ENCODE peak calls at places on chromosomes 6 and 20, in seven cellular contexts. H is endothelial cell of umbilical vein; T is AG04450; R is GM06990; O is naive thymus-derived CD4-positive, alpha-beta T cell; F is osteoblast; B is retinal pigment epithelial cell. P is an unnamed sample.
A peak's percentile ranks its signal among the peaks of the same experiment; 100 is the strongest.

GRCh38 chr6:105780146-105780860 is 305.8 kb upstream of the PRDM1 start:
- DNase-seq in F (no peak), H (no peak), B (no peak), T (no peak), O (no peak), R (no peak), P (no peak)

GRCh38 chr6:147203311-147204059 is 732 bp upstream of the STXBP5 start:
- DNase-seq in F (peak; percentile 98), H (peak; percentile 80), T (no peak), O (peak; percentile 69), R (peak; percentile 89), B (peak; percentile 17), P (peak; percentile 36)

GRCh38 chr20:25356294-25356933 is 34.2 kb downstream of the ABHD12 start:
- DNase-seq in B (no peak), T (no peak), R (no peak), O (no peak), H (no peak), F (no peak), P (no peak)

GRCh38 chr6:7157752-7158616 is 50.2 kb downstream of the RREB1 start:
- DNase-seq in B (no peak), R (no peak), H (no peak), O (no peak), F (no peak), T (no peak), P (no peak)

GRCh38 chr20:40865095-40865494 is 163.5 kb upstream of the TOP1 start:
- DNase-seq in F (no peak), H (no peak), O (no peak), B (no peak), T (no peak), R (no peak), P (no peak)

GRCh38 chr6:51865176-51865575 is 222.2 kb downstream of the PKHD1 start:
- DNase-seq in R (no peak), H (no peak), F (no peak), T (no peak), B (no peak), O (no peak), P (no peak)

GRCh38 chr20:10433014-10433622 is 904 bp downstream of the MKKS start:
- DNase-seq in B (no peak), H (peak; percentile 50), F (no peak), R (no peak), O (no peak), T (no peak), P (no peak)

GRCh38 chr6:45679163-45679562 is 301.4 kb upstream of the SUPT3H start:
- DNase-seq in H (no peak), R (no peak), B (no peak), O (no peak), F (no peak), T (no peak), P (no peak)

GRCh38 chr20:4134355-4134834 is 119.0 kb upstream of the RNF24 start:
- DNase-seq in H (no peak), T (no peak), B (no peak), R (no peak), F (no peak), O (no peak), P (no peak)

GRCh38 chr6:90088009-90088408 is 193.7 kb downstream of the GJA10 start:
- DNase-seq in R (no peak), O (no peak), F (no peak), B (peak; percentile 65), H (peak; percentile 62), T (peak; percentile 46), P (no peak)

GRCh38 chr6:168526841-168527281 is 85.9 kb downstream of the SMOC2 start:
- DNase-seq in O (no peak), H (peak; percentile 55), B (no peak), F (no peak), R (no peak), T (no peak), P (no peak)
- H3K4me3 ChIP-seq in O (no peak overlapping the region), H (no peak overlapping the region), B (no peak overlapping the region), F (no peak overlapping the region), R (no peak overlapping the region), T (no peak overlapping the region), P (no peak overlapping the region)

GRCh38 chr6:156313037-156313436 is 464.1 kb upstream of the ARID1B start:
- DNase-seq in R (no peak), F (no peak), B (no peak), T (no peak), H (no peak), O (no peak), P (no peak)
- H3K4me3 ChIP-seq in R (no peak overlapping the region), F (no peak overlapping the region), B (no peak overlapping the region), T (no peak overlapping the region), H (no peak overlapping the region), O (no peak overlapping the region), P (no peak overlapping the region)

DNA sequence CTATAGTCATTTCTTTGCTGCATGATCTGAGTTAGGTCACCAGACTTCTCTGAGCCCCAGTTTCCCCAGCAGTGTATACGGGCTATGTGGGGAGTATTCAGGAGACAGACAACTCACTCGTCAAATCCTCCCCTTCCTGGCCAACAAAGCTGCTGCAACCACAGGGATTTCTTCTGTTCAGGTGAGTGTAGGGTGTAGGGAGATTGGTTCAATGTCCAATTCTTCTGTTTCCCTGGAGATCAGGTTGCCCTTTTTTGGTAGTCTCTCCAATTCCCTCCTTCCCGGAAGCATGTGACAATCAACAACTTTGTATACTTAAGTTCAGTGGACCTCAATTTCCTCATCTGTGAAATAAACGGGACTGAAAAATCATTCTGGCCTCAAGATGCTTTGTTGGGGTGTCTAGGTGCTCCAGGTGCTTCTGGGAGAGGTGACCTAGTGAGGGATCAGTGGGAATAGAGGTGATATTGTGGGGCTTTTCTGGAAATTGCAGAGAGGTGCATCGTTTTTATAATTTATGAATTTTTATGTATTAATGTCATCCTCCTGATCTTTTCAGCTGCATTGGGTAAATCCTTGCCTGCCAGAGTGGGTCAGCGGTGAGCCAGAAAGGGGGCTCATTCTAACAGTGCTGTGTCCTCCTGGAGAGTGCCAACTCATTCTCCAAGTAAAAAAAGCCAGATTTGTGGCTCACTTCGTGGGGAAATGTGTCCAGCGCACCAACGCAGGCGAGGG is 594 bp upstream of the CDKN1A start:
- DNase-seq in H (peak; percentile 26), B (no peak), F (no peak), R (no peak), O (no peak), T (no peak), P (no peak)
- H3K4me3 ChIP-seq in H (no peak overlapping the region), B (peak overlapping the region; percentile 29), F (peak overlapping the region; percentile 99), R (peak overlapping the region; percentile 80), O (peak overlapping the region; percentile 62), T (peak overlapping the region; percentile 30), P (no peak overlapping the region)

DNA sequence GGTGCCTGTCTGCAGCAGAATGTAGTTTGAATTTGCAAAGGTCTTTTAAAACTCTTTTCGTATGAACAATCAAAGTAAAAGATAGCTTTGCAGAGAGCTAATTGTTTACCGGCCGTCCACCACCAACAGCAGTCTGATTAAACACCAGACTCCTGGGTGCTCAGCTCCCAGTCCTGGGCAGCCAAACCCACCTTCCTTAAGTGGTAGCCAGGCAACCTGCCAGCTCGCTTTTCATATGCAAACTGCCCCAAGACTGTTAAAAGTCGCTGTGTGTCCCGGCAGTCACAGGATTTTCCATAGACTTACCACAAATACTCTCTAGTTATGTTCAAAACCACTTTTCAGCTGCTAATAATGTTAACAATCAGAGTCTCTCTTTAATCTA is 849 bp downstream of the THBS2 start:
- DNase-seq in O (no peak), H (no peak), B (peak; percentile 39), F (peak; percentile 79), R (no peak), T (no peak), P (no peak)
- H3K4me3 ChIP-seq in O (no peak overlapping the region), H (no peak overlapping the region), B (peak overlapping the region; percentile 41), F (peak overlapping the region; percentile 82), R (no peak overlapping the region), T (peak overlapping the region; percentile 77), P (no peak overlapping the region)

GRCh38 chr6:43243649-43244321 is 504 bp downstream of the TTBK1 start:
- DNase-seq in T (no peak), O (no peak), F (peak; percentile 84), B (no peak), R (no peak), H (no peak), P (no peak)
- H3K4me3 ChIP-seq in T (no peak overlapping the region), O (no peak overlapping the region), F (no peak overlapping the region), B (no peak overlapping the region), R (no peak overlapping the region), H (no peak overlapping the region), P (no peak overlapping the region)

GRCh38 chr20:3074812-3075211 is 3.4 kb downstream of the OXT start:
- DNase-seq in R (no peak), B (no peak), H (no peak), F (no peak), O (no peak), T (no peak), P (no peak)

GRCh38 chr20:3071610-3072529 is at the start of gene OXT:
- DNase-seq in T (no peak), R (no peak), O (peak; percentile 78), F (no peak), H (peak; percentile 23), B (no peak), P (no peak)

GRCh38 chr20:3068986-3069900 is 2.2 kb upstream of the OXT start:
- DNase-seq in H (no peak), R (no peak), O (peak; percentile 58), B (no peak), F (peak; percentile 86), T (no peak), P (no peak)

GRCh38 chr20:3071266-3071609 is 182 bp upstream of the OXT start:
- DNase-seq in T (no peak), H (no peak), O (no peak), R (no peak), F (no peak), B (no peak), P (no peak)

GRCh38 chr20:3072530-3073250 is 1.3 kb downstream of the OXT start:
- DNase-seq in T (no peak), B (no peak), F (no peak), O (no peak), R (no peak), H (no peak), P (no peak)
- H3K4me3 ChIP-seq in T (no peak overlapping the region), B (no peak overlapping the region), F (no peak overlapping the region), O (peak overlapping the region; percentile 53), R (no peak overlapping the region), H (no peak overlapping the region), P (no peak overlapping the region)